ENCODE peak calls at places on chromosome 4, in ten cellular contexts. Y, L, M, P, N, D, F, V, B and K are unnamed samples.

GRCh38 chr4:90641856-90642599 is 514.8 kb downstream of the CCSER1 start:
- DNase-seq in L (no peak), F (peak), Y (no peak), N (no peak), M (no peak), P (no peak), D (no peak), B (no peak), V (no peak), K (no peak)

GRCh38 chr4:139875456-139875855 is 209.8 kb downstream of the MGST2 start:
- DNase-seq in M (no peak), V (peak), B (no peak), F (no peak), D (no peak), N (no peak), L (no peak), P (no peak), Y (no peak), K (no peak)

GRCh38 chr4:6216588-6216987 is 16.2 kb upstream of the JAKMIP1 start:
- DNase-seq in V (no peak), L (no peak), P (no peak), Y (no peak), F (no peak), B (no peak), M (no peak), N (no peak), D (no peak), K (no peak)

GRCh38 chr4:51842167-51842553 is 793 bp upstream of the DCUN1D4 start:
- DNase-seq in Y (peak), N (no peak), D (peak), F (peak), P (peak), L (no peak), V (no peak), M (no peak), B (no peak), K (peak)

GRCh38 chr4:104938624-104939023 is 208.1 kb upstream of the TET2 start:
- DNase-seq in P (no peak), Y (no peak), B (no peak), M (no peak), L (no peak), D (no peak), N (no peak), V (no peak), F (no peak), K (no peak)

GRCh38 chr4:169987327-169988228 is 38.6 kb downstream of the MFAP3L start:
- DNase-seq in D (no peak), B (no peak), Y (no peak), F (no peak), L (no peak), P (no peak), N (no peak), M (no peak), V (no peak), K (no peak)

GRCh38 chr4:26073886-26074560 is 160.0 kb downstream of the SMIM20 start:
- DNase-seq in Y (no peak), D (no peak), L (no peak), B (no peak), V (no peak), F (no peak), P (no peak), N (no peak), M (no peak), K (no peak)

GRCh38 chr4:76614589-76614988 is 179.6 kb downstream of the SHROOM3 start:
- DNase-seq in N (no peak), Y (no peak), F (no peak), P (no peak), D (peak), V (no peak), M (peak), B (no peak), L (no peak), K (no peak)

GRCh38 chr4:1780435-1780834 is 12.7 kb upstream of the FGFR3 start:
- DNase-seq in V (no peak), Y (no peak), P (no peak), D (no peak), F (no peak), M (no peak), L (no peak), B (no peak), N (no peak), K (no peak)

GRCh38 chr4:187064033-187064432 is 340.4 kb upstream of the FAT1 start:
- DNase-seq in Y (no peak), P (no peak), D (no peak), N (no peak), B (no peak), M (no peak), L (no peak), V (no peak), F (no peak), K (no peak)

GRCh38 chr4:52407545-52407944 is 251.6 kb downstream of the USP46 start:
- DNase-seq in B (no peak), L (no peak), D (peak), V (no peak), N (no peak), Y (no peak), M (no peak), F (no peak), P (no peak), K (no peak)

GRCh38 chr4:42627887-42628646 is 28.8 kb downstream of the ATP8A1 start:
- DNase-seq in V (no peak), L (no peak), P (peak), N (peak), B (peak), Y (peak), F (no peak), D (no peak), M (peak), K (no peak)

GRCh38 chr4:74997942-74998341 is 65.0 kb downstream of the PARM1 start:
- DNase-seq in P (no peak), V (no peak), L (no peak), B (no peak), F (no peak), D (no peak), M (no peak), Y (no peak), N (no peak), K (no peak)

GRCh38 chr4:81214518-81215218 is 354 bp downstream of the PRKG2 start:
- DNase-seq in F (peak), Y (no peak), V (no peak), D (peak), M (no peak), P (no peak), L (no peak), B (no peak), N (no peak), K (no peak)